ENCODE peak calls at places on chromosome 2, in nine cellular contexts. One of them, this sample, is unnamed.

GRCh38 chr2:158502984-158503383 is 46.2 kb downstream of the PKP4 start:
- DNase-seq in NCI-H187 treated with DMSO at 0.1 percent for 48 hours: no peak
- DNase-seq in HFFc6: peak
- DNase-seq in fibroblast of mammary gland: peak
- DNase-seq in GM04504: peak
- DNase-seq in AG08395: peak
- DNase-seq in globus pallidus: no peak
- DNase-seq in PC-9: no peak
- DNase-seq in naive thymus-derived CD4-positive, alpha-beta T cell: no peak
- DNase-seq in this sample: no peak

GRCh38 chr2:200408428-200409311 is 101.2 kb downstream of the KCTD18 start:
- DNase-seq in fibroblast of mammary gland: peak
- DNase-seq in GM04504: no peak
- DNase-seq in naive thymus-derived CD4-positive, alpha-beta T cell: no peak
- DNase-seq in NCI-H187 treated with DMSO at 0.1 percent for 48 hours: no peak
- DNase-seq in HFFc6: peak
- DNase-seq in AG08395: peak
- DNase-seq in PC-9: peak
- DNase-seq in globus pallidus: no peak
- DNase-seq in this sample: peak

GRCh38 chr2:6772366-6772710 is 93.4 kb downstream of the CMPK2 start:
- DNase-seq in naive thymus-derived CD4-positive, alpha-beta T cell: no peak
- DNase-seq in fibroblast of mammary gland: no peak
- DNase-seq in globus pallidus: no peak
- DNase-seq in PC-9: no peak
- DNase-seq in HFFc6: no peak
- DNase-seq in AG08395: no peak
- DNase-seq in GM04504: no peak
- DNase-seq in NCI-H187 treated with DMSO at 0.1 percent for 48 hours: no peak
- DNase-seq in this sample: no peak

GRCh38 chr2:10223932-10224720 is 78.6 kb upstream of the HPCAL1 start:
- DNase-seq in AG08395: no peak
- DNase-seq in naive thymus-derived CD4-positive, alpha-beta T cell: no peak
- DNase-seq in fibroblast of mammary gland: no peak
- DNase-seq in PC-9: no peak
- DNase-seq in HFFc6: no peak
- DNase-seq in NCI-H187 treated with DMSO at 0.1 percent for 48 hours: no peak
- DNase-seq in globus pallidus: no peak
- DNase-seq in GM04504: no peak
- DNase-seq in this sample: no peak

GRCh38 chr2:196516541-196516940 is 123.0 kb upstream of the CCDC150 start:
- DNase-seq in naive thymus-derived CD4-positive, alpha-beta T cell: no peak
- DNase-seq in PC-9: no peak
- DNase-seq in fibroblast of mammary gland: peak
- DNase-seq in GM04504: no peak
- DNase-seq in globus pallidus: no peak
- DNase-seq in HFFc6: no peak
- DNase-seq in AG08395: no peak
- DNase-seq in NCI-H187 treated with DMSO at 0.1 percent for 48 hours: no peak
- DNase-seq in this sample: peak

GRCh38 chr2:73314441-73314840 is 21.1 kb upstream of the EGR4 start:
- DNase-seq in naive thymus-derived CD4-positive, alpha-beta T cell: no peak
- DNase-seq in NCI-H187 treated with DMSO at 0.1 percent for 48 hours: no peak
- DNase-seq in HFFc6: no peak
- DNase-seq in globus pallidus: no peak
- DNase-seq in AG08395: no peak
- DNase-seq in PC-9: no peak
- DNase-seq in GM04504: no peak
- DNase-seq in fibroblast of mammary gland: no peak
- DNase-seq in this sample: no peak

GRCh38 chr2:3774336-3774735 is 71.0 kb downstream of the DCDC2C start:
- DNase-seq in NCI-H187 treated with DMSO at 0.1 percent for 48 hours: no peak
- DNase-seq in HFFc6: no peak
- DNase-seq in GM04504: no peak
- DNase-seq in globus pallidus: no peak
- DNase-seq in PC-9: no peak
- DNase-seq in naive thymus-derived CD4-positive, alpha-beta T cell: no peak
- DNase-seq in fibroblast of mammary gland: no peak
- DNase-seq in AG08395: no peak
- DNase-seq in this sample: no peak

GRCh38 chr2:122206101-122206500 is 450.6 kb downstream of the TSN start:
- DNase-seq in fibroblast of mammary gland: peak
- DNase-seq in HFFc6: no peak
- DNase-seq in NCI-H187 treated with DMSO at 0.1 percent for 48 hours: no peak
- DNase-seq in PC-9: no peak
- DNase-seq in GM04504: no peak
- DNase-seq in globus pallidus: no peak
- DNase-seq in AG08395: no peak
- DNase-seq in naive thymus-derived CD4-positive, alpha-beta T cell: no peak
- DNase-seq in this sample: no peak

GRCh38 chr2:175621847-175622246 is 380.2 kb downstream of the LNPK start:
- DNase-seq in globus pallidus: no peak
- DNase-seq in NCI-H187 treated with DMSO at 0.1 percent for 48 hours: no peak
- DNase-seq in naive thymus-derived CD4-positive, alpha-beta T cell: no peak
- DNase-seq in HFFc6: no peak
- DNase-seq in fibroblast of mammary gland: no peak
- DNase-seq in GM04504: no peak
- DNase-seq in AG08395: no peak
- DNase-seq in PC-9: no peak
- DNase-seq in this sample: no peak

GRCh38 chr2:58923869-58924268 is 682.7 kb upstream of the FANCL start:
- DNase-seq in AG08395: peak
- DNase-seq in GM04504: peak
- DNase-seq in PC-9: no peak
- DNase-seq in globus pallidus: no peak
- DNase-seq in HFFc6: peak
- DNase-seq in fibroblast of mammary gland: peak
- DNase-seq in naive thymus-derived CD4-positive, alpha-beta T cell: no peak
- DNase-seq in NCI-H187 treated with DMSO at 0.1 percent for 48 hours: peak
- DNase-seq in this sample: peak

GRCh38 chr2:84493494-84493893 is 22.8 kb upstream of the DNAH6 start:
- DNase-seq in NCI-H187 treated with DMSO at 0.1 percent for 48 hours: no peak
- DNase-seq in GM04504: peak
- DNase-seq in fibroblast of mammary gland: peak
- DNase-seq in AG08395: peak
- DNase-seq in naive thymus-derived CD4-positive, alpha-beta T cell: no peak
- DNase-seq in globus pallidus: no peak
- DNase-seq in HFFc6: peak
- DNase-seq in PC-9: no peak
- DNase-seq in this sample: no peak

GRCh38 chr2:147327636-147328035 is 517.2 kb upstream of the ACVR2A start:
- DNase-seq in GM04504: no peak
- DNase-seq in AG08395: peak
- DNase-seq in globus pallidus: no peak
- DNase-seq in HFFc6: no peak
- DNase-seq in fibroblast of mammary gland: peak
- DNase-seq in naive thymus-derived CD4-positive, alpha-beta T cell: no peak
- DNase-seq in PC-9: no peak
- DNase-seq in NCI-H187 treated with DMSO at 0.1 percent for 48 hours: no peak
- DNase-seq in this sample: no peak

GRCh38 chr2:7018261-7018701 is 101.1 kb downstream of the RNF144A start:
- DNase-seq in GM04504: no peak
- DNase-seq in NCI-H187 treated with DMSO at 0.1 percent for 48 hours: no peak
- DNase-seq in PC-9: no peak
- DNase-seq in AG08395: no peak
- DNase-seq in naive thymus-derived CD4-positive, alpha-beta T cell: no peak
- DNase-seq in fibroblast of mammary gland: no peak
- DNase-seq in globus pallidus: no peak
- DNase-seq in HFFc6: no peak
- DNase-seq in this sample: no peak

GRCh38 chr2:20618468-20618885 is 32.4 kb downstream of the HS1BP3 start:
- DNase-seq in HFFc6: no peak
- DNase-seq in fibroblast of mammary gland: no peak
- DNase-seq in naive thymus-derived CD4-positive, alpha-beta T cell: no peak
- DNase-seq in PC-9: no peak
- DNase-seq in GM04504: no peak
- DNase-seq in NCI-H187 treated with DMSO at 0.1 percent for 48 hours: no peak
- DNase-seq in AG08395: peak
- DNase-seq in globus pallidus: no peak
- DNase-seq in this sample: no peak